ENCODE peak calls at places on chromosomes 3 and 15, in seven cellular contexts. S is NAMALWA, B is NCI-H1092 treated with DMSO at 0.1 percent for 48 hours, A is H4, V is cerebellar cortex, F is fibroblast of lung, R is progenitor cell of endocrine pancreas. P is an unnamed sample.

GRCh38 chr3:161770532-161771386 is 274.2 kb downstream of the OTOL1 start:
- DNase-seq in S (no peak), B (no peak), A (peak), V (no peak), F (peak), R (no peak), P (peak)

GRCh38 chr3:168545591-168545990 is 449.9 kb upstream of the GOLIM4 start:
- DNase-seq in S (no peak), B (no peak), A (peak), V (no peak), F (peak), R (no peak), P (peak)

GRCh38 chr3:51024765-51025681 is 350.3 kb downstream of the DOCK3 start:
- DNase-seq in S (no peak), B (no peak), A (peak), V (no peak), F (no peak), R (no peak), P (peak)

GRCh38 chr3:54133196-54133595 is 10.8 kb downstream of the CACNA2D3 start:
- DNase-seq in S (no peak), B (no peak), A (no peak), V (no peak), F (no peak), R (no peak), P (no peak)

GRCh38 chr15:90009301-90010063 is 8.4 kb downstream of the ZNF710 start:
- DNase-seq in S (no peak), B (no peak), A (no peak), V (no peak), F (no peak), R (no peak), P (no peak)

GRCh38 chr3:13149331-13150203 is 76.3 kb upstream of the IQSEC1 start:
- DNase-seq in S (no peak), B (no peak), A (no peak), V (no peak), F (no peak), R (no peak), P (no peak)

GRCh38 chr3:12470111-12470510 is 14.2 kb upstream of the TSEN2 start:
- DNase-seq in S (no peak), B (no peak), A (no peak), V (no peak), F (peak), R (no peak), P (no peak)

GRCh38 chr3:134105876-134106556 is 76.3 kb upstream of the SLCO2A1 start:
- DNase-seq in S (no peak), B (no peak), A (no peak), V (no peak), F (no peak), R (no peak), P (no peak)

GRCh38 chr3:17039579-17039978 is 154.8 kb downstream of the PLCL2 start:
- DNase-seq in S (no peak), B (no peak), A (peak), V (no peak), F (peak), R (no peak), P (peak)

GRCh38 chr15:43133429-43134156 is at the start of gene TMEM62:
- DNase-seq in S (peak), B (peak), A (peak), V (peak), F (peak), R (peak), P (peak)

GRCh38 chr3:194686816-194687637 is 1.3 kb downstream of the FAM43A start:
- DNase-seq in S (peak), B (peak), A (no peak), V (peak), F (peak), R (peak), P (no peak)

GRCh38 chr15:92902723-92903587 is 2.8 kb downstream of the CHD2 start:
- DNase-seq in S (peak), B (peak), A (no peak), V (no peak), F (no peak), R (no peak), P (peak)